ENCODE peak calls at places on chromosome 21, in eight cellular contexts. V, O, E, W, C, Y, F and D are unnamed samples.
A peak's percentile ranks its signal among the peaks of the same experiment; 100 is the strongest.

GRCh38 chr21:43767980-43768867 is 7.9 kb downstream of the CSTB start:
- DNase-seq in W (no peak), F (peak; percentile 82), V (no peak), O (no peak), C (peak; percentile 38), Y (no peak), E (no peak), D (no peak)

GRCh38 chr21:34227386-34227852 is 136.4 kb upstream of the KCNE2 start:
- DNase-seq in O (no peak), E (no peak), W (no peak), C (no peak), F (no peak), Y (no peak), V (no peak), D (no peak)

GRCh38 chr21:35046223-35046690 is 2.8 kb downstream of the RUNX1 start:
- DNase-seq in F (no peak), C (no peak), O (no peak), E (no peak), W (no peak), Y (no peak), V (no peak), D (no peak)

GRCh38 chr21:44907966-44908364 is 12.7 kb downstream of the ITGB2 start:
- DNase-seq in C (no peak), O (no peak), V (no peak), E (no peak), F (no peak), Y (no peak), W (no peak), D (no peak)

GRCh38 chr21:26925122-26925521 is 41.8 kb downstream of the ADAMTS5 start:
- DNase-seq in W (no peak), E (no peak), Y (no peak), O (no peak), V (no peak), F (no peak), C (no peak), D (no peak)

GRCh38 chr21:41932576-41933258 is 21.1 kb downstream of the C2CD2 start:
- DNase-seq in O (no peak), C (no peak), V (no peak), E (no peak), W (no peak), Y (no peak), F (no peak), D (no peak)

GRCh38 chr21:31008355-31008754 is 29.9 kb downstream of the KRTAP19-8 start:
- DNase-seq in Y (no peak), O (no peak), W (no peak), E (no peak), C (no peak), V (no peak), F (no peak), D (no peak)

GRCh38 chr21:38306407-38306806 is 49.6 kb downstream of the KCNJ15 start:
- DNase-seq in O (no peak), W (no peak), F (no peak), Y (no peak), C (no peak), E (no peak), V (no peak), D (no peak)

GRCh38 chr21:44927587-44928461 is 7.1 kb upstream of the ITGB2 start:
- DNase-seq in Y (peak; percentile 88), C (peak; percentile 71), F (peak; percentile 54), V (no peak), W (peak; percentile 88), E (no peak), O (peak; percentile 83), D (peak; percentile 67)